ENCODE peak calls at places on chromosomes 11 and 22, in eight cellular contexts. N, M, J, I, Y, L, D and S are unnamed samples.
A peak's percentile ranks its signal among the peaks of the same experiment; 100 is the strongest.

GRCh38 chr11:5204787-5205186 is 4.3 kb upstream of the OR51V1 start:
- DNase-seq in N (no peak), D (peak; percentile 75), M (no peak), J (no peak), I (no peak), L (no peak), Y (no peak), S (no peak)

GRCh38 chr11:65067446-65067845 is 9.1 kb upstream of the NAALADL1 start:
- DNase-seq in M (no peak), J (no peak), D (no peak), I (no peak), Y (no peak), N (no peak), L (no peak), S (no peak)

GRCh38 chr22:37609240-37610152 is 862 bp downstream of the GGA1 start:
- DNase-seq in M (no peak), J (no peak), I (no peak), D (no peak), N (no peak), L (no peak), Y (no peak), S (no peak)

GRCh38 chr22:26336773-26337172 is 92.3 kb upstream of the ASPHD2 start:
- DNase-seq in I (no peak), L (no peak), Y (no peak), M (no peak), J (no peak), N (no peak), D (no peak), S (no peak)

GRCh38 chr11:61160487-61161189 is 588 bp downstream of the VPS37C start:
- DNase-seq in Y (no peak), D (no peak), I (no peak), L (no peak), N (no peak), J (no peak), M (no peak), S (no peak)

GRCh38 chr11:35271031-35271430 is 132.1 kb downstream of the CD44 start:
- DNase-seq in I (no peak), L (no peak), J (no peak), N (no peak), Y (no peak), D (no peak), M (no peak), S (no peak)

GRCh38 chr11:120225372-120225909 is 14.5 kb upstream of the POU2F3 start:
- DNase-seq in N (no peak), D (no peak), L (no peak), J (no peak), Y (no peak), M (peak; percentile 79), I (no peak), S (no peak)

GRCh38 chr22:19527861-19528417 is 3.7 kb upstream of the CLDN5 start:
- DNase-seq in L (no peak), I (no peak), Y (peak; percentile 22), J (no peak), D (peak; percentile 36), M (no peak), N (no peak), S (peak; percentile 65)

GRCh38 chr11:97136067-97136466 is 746.3 kb downstream of the JRKL start:
- DNase-seq in M (no peak), J (no peak), N (no peak), Y (no peak), L (no peak), D (no peak), I (no peak), S (no peak)

GRCh38 chr22:45994516-45995404 is 17.8 kb upstream of the WNT7B start:
- DNase-seq in L (peak; percentile 86), M (peak; percentile 94), I (peak; percentile 83), N (peak; percentile 78), D (peak; percentile 58), J (peak; percentile 46), Y (peak; percentile 94), S (peak; percentile 95)

GRCh38 chr11:35781342-35782171 is 119.0 kb downstream of the TRIM44 start:
- DNase-seq in N (no peak), L (no peak), J (no peak), Y (no peak), I (no peak), M (no peak), D (peak; percentile 74), S (no peak)

GRCh38 chr11:65292866-65293265 is 21.8 kb upstream of the CDC42EP2 start:
- DNase-seq in L (no peak), Y (no peak), J (no peak), N (no peak), D (no peak), I (no peak), M (no peak), S (no peak)

GRCh38 chr11:87239001-87239400 is 201.3 kb downstream of the TMEM135 start:
- DNase-seq in Y (no peak), M (no peak), L (no peak), D (no peak), I (no peak), N (no peak), J (no peak), S (no peak)

GRCh38 chr11:13336246-13336873 is 58.8 kb downstream of the BMAL1 start:
- DNase-seq in Y (no peak), M (no peak), J (no peak), L (no peak), N (no peak), I (no peak), D (peak; percentile 18), S (no peak)

GRCh38 chr22:46097268-46097900 is 52.9 kb upstream of the PPARA start:
- DNase-seq in M (no peak), J (no peak), I (no peak), N (no peak), D (no peak), Y (no peak), L (no peak), S (no peak)

GRCh38 chr22:23518381-23519187 is 61.5 kb downstream of the IGLL1 start:
- DNase-seq in N (no peak), L (no peak), M (peak; percentile 76), J (no peak), I (no peak), D (no peak), Y (no peak), S (no peak)

GRCh38 chr11:111676878-111677585 is 74.8 kb downstream of the SIK2 start:
- DNase-seq in D (peak; percentile 19), I (no peak), L (no peak), J (no peak), N (no peak), M (no peak), Y (no peak), S (no peak)

GRCh38 chr22:35489225-35489624 is 51.4 kb upstream of the RASD2 start:
- DNase-seq in J (no peak), N (no peak), I (no peak), L (no peak), Y (no peak), M (no peak), D (no peak), S (no peak)

GRCh38 chr22:22748297-22748743 is 103.9 kb downstream of the GGTLC2 start:
- DNase-seq in N (peak; percentile 7), M (no peak), D (peak; percentile 43), J (peak; percentile 16), Y (peak; percentile 72), L (peak; percentile 72), I (peak; percentile 35), S (no peak)